ENCODE peak calls at places on chromosomes 4 and X, in six cellular contexts. L is HCT116, H is PC-3, Y is hepatocyte, X is endothelial cell of umbilical vein, G is fibroblast of lung. O is an unnamed sample.
A peak's percentile ranks its signal among the peaks of the same experiment; 100 is the strongest.

GRCh38 chrX:130772313-130773140 is 130.5 kb downstream of the ENOX2 start:
- DNase-seq in L (no peak), H (peak; percentile 82), Y (no peak), X (no peak), G (peak; percentile 59), O (peak; percentile 36)

GRCh38 chr4:37936889-37937498 is 23.2 kb upstream of the PTTG2 start:
- DNase-seq in L (no peak), H (no peak), Y (no peak), X (no peak), G (no peak), O (no peak)

GRCh38 chrX:12949205-12949926 is 25.5 kb upstream of the TMSB4X start:
- DNase-seq in L (no peak), H (no peak), Y (no peak), X (no peak), G (no peak), O (no peak)

GRCh38 chr4:76523593-76523992 is 88.6 kb downstream of the SHROOM3 start:
- DNase-seq in L (no peak), H (no peak), Y (no peak), X (no peak), G (no peak), O (no peak)

GRCh38 chrX:134868766-134869495 is 121.9 kb upstream of the SMIM10 start:
- DNase-seq in L (no peak), H (peak; percentile 84), Y (no peak), X (peak; percentile 51), G (peak; percentile 94), O (peak; percentile 41)

GRCh38 chrX:150268839-150269238 is 94.3 kb upstream of the MAMLD1 start:
- DNase-seq in L (no peak), H (no peak), Y (no peak), X (no peak), G (no peak), O (no peak)

GRCh38 chr4:25908491-25908901 is 5.5 kb upstream of the SMIM20 start:
- DNase-seq in L (peak; percentile 69), H (peak; percentile 86), Y (peak; percentile 60), X (peak; percentile 75), G (peak; percentile 93), O (peak; percentile 88)

GRCh38 chrX:119899125-119899524 is 3.4 kb downstream of the AKAP14 start:
- DNase-seq in L (no peak), H (peak; percentile 7), Y (no peak), X (no peak), G (no peak), O (no peak)

GRCh38 chr4:182576609-182577289 is 333.5 kb downstream of the TENM3 start:
- DNase-seq in L (no peak), H (no peak), Y (peak; percentile 41), X (no peak), G (no peak), O (no peak)

GRCh38 chr4:159764343-159764952 is 661.6 kb downstream of the RAPGEF2 start:
- DNase-seq in L (peak; percentile 62), H (peak; percentile 64), Y (peak; percentile 71), X (peak; percentile 68), G (peak; percentile 29), O (peak; percentile 60)

GRCh38 chr4:78322032-78322431 is 229.5 kb upstream of the ANXA3 start:
- DNase-seq in L (no peak), H (no peak), Y (no peak), X (no peak), G (no peak), O (no peak)

GRCh38 chrX:9151772-9152307 is 117.9 kb upstream of the FAM9B start:
- DNase-seq in L (no peak), H (no peak), Y (no peak), X (no peak), G (no peak), O (no peak)

GRCh38 chr4:3530663-3531254 is 1.5 kb downstream of the LRPAP1 start:
- DNase-seq in L (no peak), H (no peak), Y (peak; percentile 16), X (no peak), G (no peak), O (no peak)

GRCh38 chr4:168877779-168878491 is 132.1 kb downstream of the CBR4 start:
- DNase-seq in L (no peak), H (no peak), Y (peak; percentile 62), X (peak; percentile 42), G (peak; percentile 39), O (peak; percentile 48)

GRCh38 chrX:9885150-9885549 is 82.0 kb upstream of the CLDN34 start:
- DNase-seq in L (peak; percentile 16), H (peak; percentile 74), Y (peak; percentile 56), X (peak; percentile 85), G (peak; percentile 67), O (no peak)

GRCh38 chr4:128737098-128737513 is 72.4 kb upstream of the JADE1 start:
- DNase-seq in L (no peak), H (no peak), Y (no peak), X (no peak), G (peak; percentile 31), O (no peak)

GRCh38 chrX:6959006-6959405 is 188.5 kb upstream of the STS start:
- DNase-seq in L (no peak), H (no peak), Y (no peak), X (no peak), G (no peak), O (no peak)

GRCh38 chrX:38798956-38799355 is 2.3 kb upstream of the MID1IP1 start:
- DNase-seq in L (no peak), H (peak; percentile 63), Y (no peak), X (peak; percentile 22), G (peak; percentile 46), O (peak; percentile 70)

GRCh38 chr4:26061248-26061986 is 147.4 kb downstream of the SMIM20 start:
- DNase-seq in L (peak; percentile 63), H (peak; percentile 77), Y (peak; percentile 63), X (no peak), G (peak; percentile 52), O (peak; percentile 32)

GRCh38 chr4:122625156-122625555 is 4.3 kb upstream of the IL21 start:
- DNase-seq in L (no peak), H (peak; percentile 47), Y (no peak), X (no peak), G (peak; percentile 10), O (no peak)

GRCh38 chr4:106032851-106033286 is 137.6 kb downstream of the NPNT start:
- DNase-seq in L (no peak), H (no peak), Y (no peak), X (no peak), G (no peak), O (no peak)

GRCh38 chr4:76238236-76238635 is 13.3 kb upstream of the FAM47E start:
- DNase-seq in L (no peak), H (no peak), Y (no peak), X (no peak), G (no peak), O (no peak)

GRCh38 chrX:140508958-140509357 is 4.1 kb upstream of the SOX3 start:
- DNase-seq in L (no peak), H (no peak), Y (no peak), X (no peak), G (no peak), O (no peak)

GRCh38 chr4:85587952-85588351 is 113.0 kb downstream of the ARHGAP24 start:
- DNase-seq in L (no peak), H (no peak), Y (no peak), X (no peak), G (no peak), O (no peak)

GRCh38 chrX:52574416-52575275 is 57.8 kb upstream of the XAGE1B start:
- DNase-seq in L (peak; percentile 22), H (peak; percentile 65), Y (peak; percentile 71), X (peak; percentile 41), G (peak; percentile 61), O (peak; percentile 46)

GRCh38 chr4:104465201-104465600 is 29.5 kb downstream of the CXXC4 start:
- DNase-seq in L (no peak), H (no peak), Y (no peak), X (no peak), G (peak; percentile 84), O (no peak)

GRCh38 chr4:161604516-161605300 is 559.1 kb downstream of the FSTL5 start:
- DNase-seq in L (no peak), H (no peak), Y (no peak), X (no peak), G (no peak), O (no peak)

GRCh38 chrX:65741823-65742222 is 74.4 kb downstream of the MSN start:
- DNase-seq in L (no peak), H (no peak), Y (no peak), X (no peak), G (no peak), O (no peak)

GRCh38 chrX:132615396-132616131 is 126.7 kb upstream of the MBNL3 start:
- DNase-seq in L (peak; percentile 29), H (peak; percentile 55), Y (peak; percentile 70), X (peak; percentile 34), G (peak; percentile 55), O (peak; percentile 37)

GRCh38 chr4:40264497-40264896 is 67.7 kb downstream of the RHOH start:
- DNase-seq in L (no peak), H (no peak), Y (peak; percentile 37), X (no peak), G (peak; percentile 79), O (peak; percentile 46)

GRCh38 chr4:56961107-56961500 is 16.3 kb downstream of the NOA1 start:
- DNase-seq in L (no peak), H (no peak), Y (no peak), X (no peak), G (no peak), O (no peak)

GRCh38 chr4:56953680-56954520 is 23.5 kb downstream of the NOA1 start:
- DNase-seq in L (no peak), H (no peak), Y (no peak), X (no peak), G (no peak), O (no peak)

GRCh38 chr4:56959064-56959463 is 18.3 kb downstream of the NOA1 start:
- DNase-seq in L (no peak), H (peak; percentile 19), Y (peak; percentile 29), X (no peak), G (peak; percentile 24), O (no peak)

DNA sequence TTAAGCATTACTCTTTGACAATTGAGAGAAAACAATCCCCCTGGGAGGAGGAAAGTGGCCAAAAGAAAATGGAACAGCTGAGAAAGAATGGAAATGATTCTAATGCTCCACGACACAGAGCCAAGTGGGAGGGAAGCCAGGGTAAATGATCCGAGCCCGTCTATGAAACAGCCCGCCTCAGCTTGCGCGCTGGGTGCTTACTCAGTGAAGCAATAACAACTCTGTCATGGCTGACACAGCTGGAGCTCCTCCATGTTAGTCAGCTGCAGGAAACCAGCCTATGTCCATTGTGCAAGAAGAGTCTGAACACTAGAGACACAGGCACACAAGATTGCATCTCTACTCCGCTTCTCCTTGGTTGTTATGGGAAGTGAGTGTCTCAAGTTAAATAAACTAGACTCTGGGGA is 19.3 kb downstream of the NOA1 start:
- DNase-seq in L (no peak), H (peak; percentile 78), Y (peak; percentile 53), X (peak; percentile 97), G (peak; percentile 99), O (peak; percentile 83)
- H3K4me3 ChIP-seq in L (no peak overlapping the region), H (peak overlapping the region; percentile 5), Y (no peak overlapping the region), X (no peak overlapping the region), G (no peak overlapping the region), O (no peak overlapping the region)

GRCh38 chrX:1533083-1533482 is 3.9 kb downstream of the P2RY8 start:
- DNase-seq in L (no peak), H (no peak), Y (no peak), X (no peak), G (no peak), O (no peak)
- H3K4me1 ChIP-seq in L (no peaks in the 10 kb centered on the region), H (no peaks in the 10 kb centered on the region), Y (no peaks in the 10 kb centered on the region), X (no peaks in the 10 kb centered on the region), G (no peaks in the 10 kb centered on the region), O (no peaks in the 10 kb centered on the region)

GRCh38 chr4:109462802-109463201 is 29.2 kb downstream of the SEC24B start:
- DNase-seq in L (no peak), H (no peak), Y (no peak), X (no peak), G (no peak), O (peak; percentile 30)
- H4K20me1 ChIP-seq in L (peaks cover 7% of the 10 kb centered on the region), H (no peaks in the 10 kb centered on the region), Y (peaks cover 35% of the 10 kb centered on the region), X (peaks cover 14% of the 10 kb centered on the region), G (peaks cover 2% of the 10 kb centered on the region), O (peaks cover 3% of the 10 kb centered on the region)

GRCh38 chr4:89311433-89311832 is 3.8 kb upstream of the GPRIN3 start:
- DNase-seq in L (no peak), H (no peak), Y (no peak), X (no peak), G (no peak), O (no peak)
- H3K4me3 ChIP-seq in L (no peak overlapping the region), H (no peak overlapping the region), Y (no peak overlapping the region), X (no peak overlapping the region), G (no peak overlapping the region), O (no peak overlapping the region)